ENCODE peak calls at places on chromosomes 5 and 9, in four cellular contexts. One of them, this sample, is unnamed.

GRCh38 chr9:119963798-119964372 is 594.6 kb upstream of the BRINP1 start:
- DNase-seq in A549: peak; percentile 68
- DNase-seq in H1: peak; percentile 92
- DNase-seq in K562: no peak
- DNase-seq in this sample: peak; percentile 39

GRCh38 chr9:27566118-27566517 is 7.2 kb downstream of the C9orf72 start:
- DNase-seq in A549: no peak
- DNase-seq in H1: no peak
- DNase-seq in K562: no peak
- DNase-seq in this sample: peak; percentile 81

GRCh38 chr5:89343666-89344065 is 460.7 kb upstream of the MEF2C start:
- DNase-seq in A549: no peak
- DNase-seq in H1: no peak
- DNase-seq in K562: no peak
- DNase-seq in this sample: no peak

GRCh38 chr9:82934949-82935348 is 128.0 kb downstream of the RASEF start:
- DNase-seq in A549: peak; percentile 96
- DNase-seq in H1: no peak
- DNase-seq in K562: no peak
- DNase-seq in this sample: peak; percentile 83

GRCh38 chr9:131697908-131698714 is 41.8 kb downstream of the RAPGEF1 start:
- DNase-seq in A549: peak; percentile 37
- DNase-seq in H1: no peak
- DNase-seq in K562: no peak
- DNase-seq in this sample: no peak

GRCh38 chr9:111195779-111196178 is 134.2 kb downstream of the OR2K2 start:
- DNase-seq in A549: no peak
- DNase-seq in H1: no peak
- DNase-seq in K562: no peak
- DNase-seq in this sample: no peak

GRCh38 chr5:106545325-106545724 is 1125.4 kb downstream of the EFNA5 start:
- DNase-seq in A549: no peak
- DNase-seq in H1: no peak
- DNase-seq in K562: no peak
- DNase-seq in this sample: no peak

GRCh38 chr5:998276-998974 is 10.2 kb upstream of the NKD2 start:
- DNase-seq in A549: no peak
- DNase-seq in H1: no peak
- DNase-seq in K562: no peak
- DNase-seq in this sample: no peak

GRCh38 chr5:54616031-54616430 is 98.5 kb downstream of the SNX18 start:
- DNase-seq in A549: no peak
- DNase-seq in H1: no peak
- DNase-seq in K562: no peak
- DNase-seq in this sample: peak; percentile 13

GRCh38 chr9:25206027-25206426 is 472.2 kb downstream of the TUSC1 start:
- DNase-seq in A549: no peak
- DNase-seq in H1: no peak
- DNase-seq in K562: no peak
- DNase-seq in this sample: no peak

GRCh38 chr9:6272229-6272597 is 56.0 kb upstream of the TPD52L3 start:
- DNase-seq in A549: peak; percentile 11
- DNase-seq in H1: no peak
- DNase-seq in K562: no peak
- DNase-seq in this sample: peak; percentile 76

GRCh38 chr5:128815201-128815600 is 150.1 kb upstream of the SLC27A6 start:
- DNase-seq in A549: no peak
- DNase-seq in H1: peak; percentile 36
- DNase-seq in K562: no peak
- DNase-seq in this sample: no peak

GRCh38 chr9:1939926-1940368 is 75.2 kb upstream of the SMARCA2 start:
- DNase-seq in A549: peak; percentile 35
- DNase-seq in H1: no peak
- DNase-seq in K562: no peak
- DNase-seq in this sample: peak; percentile 12

GRCh38 chr5:114296191-114296590 is 65.7 kb upstream of the KCNN2 start:
- DNase-seq in A549: no peak
- DNase-seq in H1: no peak
- DNase-seq in K562: no peak
- DNase-seq in this sample: no peak
- TF ChIP-seq RNF2 in A549: no peak
- TF ChIP-seq RNF2 in H1: no peak
- TF ChIP-seq RNF2 in K562: no peak
- TF ChIP-seq RNF2 in this sample: no peak

DNA sequence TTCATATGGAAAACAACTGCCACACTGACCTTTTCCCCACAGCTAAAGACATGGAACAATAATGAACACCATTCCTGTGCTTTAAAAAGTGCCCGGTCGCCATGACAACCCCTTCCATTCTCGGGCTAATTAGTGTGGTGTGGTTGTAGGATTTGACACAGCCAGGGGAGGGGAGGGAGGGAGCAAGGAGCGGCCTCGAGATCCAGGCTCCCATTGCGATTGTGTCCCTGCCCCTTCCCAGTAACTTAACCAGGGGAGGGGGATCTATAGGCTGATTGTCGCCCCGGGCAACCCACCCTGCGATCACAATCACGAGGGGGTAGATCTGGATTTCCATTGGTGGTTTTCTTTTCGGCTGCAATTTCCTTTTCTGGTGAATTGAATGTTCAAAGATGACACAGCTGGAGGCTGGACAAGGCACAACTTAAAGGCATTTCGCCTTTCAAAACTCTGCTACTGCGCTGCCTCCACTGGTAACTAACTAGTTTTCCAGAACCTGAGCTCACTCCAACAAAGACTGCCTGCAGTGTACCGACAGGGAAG is 96.7 kb upstream of the RETREG1 start:
- DNase-seq in A549: no peak
- DNase-seq in H1: no peak
- DNase-seq in K562: no peak
- DNase-seq in this sample: no peak
- TF ChIP-seq RNF2 in A549: no peak
- TF ChIP-seq RNF2 in H1: no peak
- TF ChIP-seq RNF2 in K562: no peak
- TF ChIP-seq RNF2 in this sample: no peak

GRCh38 chr9:79403495-79403894 is 168.3 kb upstream of the TLE4 start:
- DNase-seq in A549: no peak
- DNase-seq in H1: no peak
- DNase-seq in K562: no peak
- DNase-seq in this sample: no peak
- TF ChIP-seq RNF2 in A549: no peak
- TF ChIP-seq RNF2 in H1: no peak
- TF ChIP-seq RNF2 in K562: no peak
- TF ChIP-seq RNF2 in this sample: no peak

GRCh38 chr5:161549106-161549505 is 2.6 kb upstream of the GABRB2 start:
- DNase-seq in A549: peak; percentile 10
- DNase-seq in H1: no peak
- DNase-seq in K562: no peak
- DNase-seq in this sample: no peak
- TF ChIP-seq RNF2 in A549: no peak
- TF ChIP-seq RNF2 in H1: no peak
- TF ChIP-seq RNF2 in K562: no peak
- TF ChIP-seq RNF2 in this sample: no peak

DNA sequence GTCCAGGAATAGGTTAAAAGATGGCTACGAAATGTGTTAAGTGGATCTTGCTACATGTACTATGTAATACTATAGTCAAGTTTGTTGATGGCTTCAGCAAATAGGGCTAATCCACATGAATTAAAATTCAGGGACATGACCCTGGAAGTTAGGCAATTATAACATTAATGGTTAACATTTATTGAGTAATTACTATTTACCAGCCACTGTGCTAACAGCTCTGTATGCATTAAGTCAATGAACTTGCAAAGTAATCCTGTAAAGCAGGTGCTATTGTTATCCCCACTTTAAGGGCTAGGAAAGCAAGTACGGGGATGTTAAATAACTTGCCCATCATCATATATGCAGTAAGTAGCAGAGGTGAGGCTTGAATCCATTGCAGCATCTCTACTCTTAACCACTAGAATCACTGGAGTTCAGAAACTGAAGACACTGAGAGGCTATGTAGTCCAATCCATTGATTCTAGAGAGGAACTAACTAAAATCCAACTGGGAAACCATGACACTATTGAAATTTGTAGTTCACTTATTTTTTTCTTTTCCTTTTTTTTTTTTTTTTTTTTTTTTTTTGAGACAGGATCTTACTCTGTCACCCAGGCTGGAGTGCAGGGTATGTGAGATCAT is 77.5 kb upstream of the SPINK5 start:
- DNase-seq in A549: no peak
- DNase-seq in H1: no peak
- DNase-seq in K562: no peak
- DNase-seq in this sample: no peak
- TF ChIP-seq RNF2 in A549: no peak
- TF ChIP-seq RNF2 in H1: no peak
- TF ChIP-seq RNF2 in K562: no peak
- TF ChIP-seq RNF2 in this sample: no peak

DNA sequence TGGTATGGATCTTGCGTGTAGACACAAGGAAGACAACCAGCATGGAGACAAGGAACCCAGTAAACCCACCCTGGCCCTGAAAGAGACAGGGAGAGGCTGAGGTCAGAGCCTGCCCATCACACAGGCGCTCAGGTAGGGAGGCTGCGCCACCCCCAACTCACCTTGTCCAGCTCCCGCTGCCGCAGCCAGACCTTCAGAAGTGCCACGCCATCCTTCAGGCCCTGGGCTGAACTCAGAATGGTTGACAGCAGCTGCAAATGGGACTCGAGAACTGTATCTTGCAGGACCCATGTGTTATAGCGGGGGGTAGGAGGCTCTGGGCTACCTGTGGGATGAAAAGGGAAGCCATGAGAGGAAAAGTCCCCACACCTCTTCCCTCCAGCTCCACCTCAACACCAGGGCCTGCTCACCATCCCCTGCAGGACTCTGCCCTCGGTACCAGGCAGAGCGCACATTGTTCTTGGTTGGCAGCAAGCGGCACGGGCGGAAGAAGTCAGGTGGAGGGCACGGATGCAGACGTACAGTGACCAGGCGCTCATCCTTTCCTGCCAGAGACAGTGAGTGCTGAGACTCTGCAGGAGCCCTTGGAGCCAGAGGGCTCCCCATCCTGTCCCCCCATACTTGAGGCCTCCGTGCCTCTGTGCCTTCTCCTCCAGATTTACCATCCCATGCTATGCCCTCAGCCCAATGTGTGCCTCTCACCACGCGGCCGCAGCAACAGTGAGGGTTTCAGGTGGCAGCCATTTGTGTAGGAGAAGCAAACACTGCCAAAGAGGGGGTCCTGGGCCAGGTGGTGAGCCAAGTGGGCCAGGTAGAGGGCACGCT is 4.7 kb downstream of the NOL6 start:
- DNase-seq in A549: no peak
- DNase-seq in H1: no peak
- DNase-seq in K562: peak; percentile 3
- DNase-seq in this sample: no peak
- TF ChIP-seq RNF2 in A549: no peak
- TF ChIP-seq RNF2 in H1: no peak
- TF ChIP-seq RNF2 in K562: no peak
- TF ChIP-seq RNF2 in this sample: no peak

GRCh38 chr9:70006299-70006698 is 37.3 kb upstream of the MAMDC2 start:
- DNase-seq in A549: no peak
- DNase-seq in H1: no peak
- DNase-seq in K562: no peak
- DNase-seq in this sample: no peak
- TF ChIP-seq RNF2 in A549: no peak
- TF ChIP-seq RNF2 in H1: no peak
- TF ChIP-seq RNF2 in K562: no peak
- TF ChIP-seq RNF2 in this sample: no peak

GRCh38 chr5:111775224-111775623 is 18.2 kb upstream of the NREP start:
- DNase-seq in A549: no peak
- DNase-seq in H1: no peak
- DNase-seq in K562: no peak
- DNase-seq in this sample: no peak

GRCh38 chr5:111777382-111777781 is 20.4 kb upstream of the NREP start:
- DNase-seq in A549: no peak
- DNase-seq in H1: no peak
- DNase-seq in K562: no peak
- DNase-seq in this sample: no peak

GRCh38 chr5:111774525-111774924 is 17.5 kb upstream of the NREP start:
- DNase-seq in A549: no peak
- DNase-seq in H1: no peak
- DNase-seq in K562: no peak
- DNase-seq in this sample: no peak

GRCh38 chr5:111779260-111780254 is 22.6 kb upstream of the NREP start:
- DNase-seq in A549: no peak
- DNase-seq in H1: no peak
- DNase-seq in K562: no peak
- DNase-seq in this sample: no peak

GRCh38 chr5:111776903-111777302 is 19.9 kb upstream of the NREP start:
- DNase-seq in A549: no peak
- DNase-seq in H1: no peak
- DNase-seq in K562: no peak
- DNase-seq in this sample: no peak
- TF ChIP-seq RNF2 in A549: no peak
- TF ChIP-seq RNF2 in H1: no peak
- TF ChIP-seq RNF2 in K562: no peak
- TF ChIP-seq RNF2 in this sample: no peak

This sample was measured in HepG2.